ENCODE peak calls at places on chromosomes 12 and 14, in six cellular contexts. X is heart left ventricle; N is tibial artery; Y is left ventricle myocardium inferior; U is K562; B is CD8-positive, alpha-beta T cell. K is an unnamed sample. For H3K4me1, the result is how much of the 10 kb centered on the place peaks cover.

GRCh38 chr14:21040370-21040925 is 1.7 kb upstream of the RNASE7 start:
- DNase-seq in X (no peak), N (no peak), Y (no peak), U (no peak), B (no peak), K (no peak)

GRCh38 chr12:67698711-67699603 is 50.4 kb downstream of the DYRK2 start:
- DNase-seq in X (no peak), N (no peak), Y (no peak), U (no peak), B (peak), K (no peak)

GRCh38 chr12:5493018-5493417 is 61.1 kb downstream of the NTF3 start:
- DNase-seq in X (no peak), N (no peak), Y (no peak), U (no peak), B (no peak), K (no peak)

GRCh38 chr12:15829949-15830348 is 40.8 kb upstream of the EPS8 start:
- DNase-seq in X (peak), N (no peak), Y (no peak), U (no peak), B (no peak), K (no peak)

GRCh38 chr12:121036810-121037326 is 2.2 kb downstream of the OASL start:
- DNase-seq in X (no peak), N (no peak), Y (no peak), U (no peak), B (no peak), K (no peak)

GRCh38 chr12:124824195-124824594 is 39.5 kb downstream of the SCARB1 start:
- DNase-seq in X (no peak), N (no peak), Y (no peak), U (no peak), B (no peak), K (no peak)

GRCh38 chr12:41762691-41763090 is 382.0 kb downstream of the GXYLT1 start:
- DNase-seq in X (no peak), N (no peak), Y (no peak), U (no peak), B (no peak), K (no peak)

GRCh38 chr14:26966942-26967341 is 369.1 kb upstream of the NOVA1 start:
- DNase-seq in X (no peak), N (peak), Y (no peak), U (no peak), B (no peak), K (no peak)

GRCh38 chr14:68596701-68597100 is 196.2 kb downstream of the ZFP36L1 start:
- DNase-seq in X (no peak), N (no peak), Y (no peak), U (no peak), B (no peak), K (no peak)

GRCh38 chr12:51371295-51371953 is 19.8 kb downstream of the GALNT6 start:
- DNase-seq in X (no peak), N (peak), Y (peak), U (no peak), B (no peak), K (peak)

GRCh38 chr12:54053625-54054441 is at the start of gene HOXC4:
- DNase-seq in X (no peak), N (no peak), Y (no peak), U (no peak), B (no peak), K (peak)

GRCh38 chr14:23454445-23454856 is 15.1 kb upstream of the NGDN start:
- DNase-seq in X (no peak), N (no peak), Y (no peak), U (peak), B (no peak), K (no peak)

GRCh38 chr12:107801150-107801549 is 26.6 kb downstream of the ASCL4 start:
- DNase-seq in X (no peak), N (no peak), Y (no peak), U (no peak), B (no peak), K (no peak)

GRCh38 chr12:90167501-90167900 is 458.9 kb upstream of the ATP2B1 start:
- DNase-seq in X (no peak), N (no peak), Y (no peak), U (no peak), B (no peak), K (no peak)

GRCh38 chr14:88683119-88683518 is 109.6 kb downstream of the EML5 start:
- DNase-seq in X (no peak), N (no peak), Y (no peak), U (no peak), B (no peak), K (no peak)

GRCh38 chr12:50960130-50960529 is 7.8 kb downstream of the HIGD1C start:
- DNase-seq in X (no peak), N (no peak), Y (no peak), U (no peak), B (no peak), K (no peak)

GRCh38 chr12:119051474-119051873 is 70.1 kb downstream of the SRRM4 start:
- DNase-seq in X (no peak), N (no peak), Y (no peak), U (no peak), B (no peak), K (no peak)

GRCh38 chr12:96365604-96366230 is 34.5 kb downstream of the CDK17 start:
- DNase-seq in X (no peak), N (no peak), Y (no peak), U (no peak), B (no peak), K (no peak)

GRCh38 chr14:51205486-51205885 is 34.6 kb upstream of the TMX1 start:
- DNase-seq in X (no peak), N (no peak), Y (no peak), U (no peak), B (no peak), K (no peak)

GRCh38 chr14:32203928-32204357 is 874 bp upstream of the RNU6-8 start:
- DNase-seq in X (peak), N (no peak), Y (peak), U (peak), B (no peak), K (no peak)

GRCh38 chr14:23512156-23512555 is 39.4 kb downstream of the ZFHX2 start:
- DNase-seq in X (no peak), N (no peak), Y (no peak), U (no peak), B (no peak), K (no peak)

GRCh38 chr12:107271523-107271922 is 178.2 kb upstream of the CRY1 start:
- DNase-seq in X (no peak), N (no peak), Y (no peak), U (no peak), B (no peak), K (no peak)

GRCh38 chr14:87944987-87945604 is 47.9 kb downstream of the GALC start:
- DNase-seq in X (no peak), N (no peak), Y (no peak), U (peak), B (no peak), K (no peak)

GRCh38 chr14:73567951-73568885 is 795 bp upstream of the ACOT2 start:
- DNase-seq in X (no peak), N (no peak), Y (no peak), U (no peak), B (no peak), K (no peak)

GRCh38 chr12:120350576-120351350 is 18.2 kb downstream of the MSI1 start:
- DNase-seq in X (no peak), N (no peak), Y (no peak), U (no peak), B (no peak), K (no peak)

GRCh38 chr14:91163316-91163715 is 49.4 kb downstream of the DGLUCY start:
- DNase-seq in X (peak), N (no peak), Y (peak), U (no peak), B (no peak), K (no peak)

GRCh38 chr14:41605550-41606248 is 977 bp upstream of the LRFN5 start:
- DNase-seq in X (no peak), N (no peak), Y (no peak), U (no peak), B (no peak), K (peak)

GRCh38 chr12:52380271-52380694 is 5.2 kb downstream of the KRT84 start:
- DNase-seq in X (no peak), N (no peak), Y (no peak), U (peak), B (no peak), K (no peak)

GRCh38 chr14:82855912-82856381 is 1322.3 kb upstream of the SEL1L start:
- DNase-seq in X (no peak), N (no peak), Y (no peak), U (no peak), B (no peak), K (no peak)

GRCh38 chr12:9813821-9814798 is 13.2 kb upstream of the KLRF1 start:
- DNase-seq in X (peak), N (peak), Y (peak), U (peak), B (peak), K (peak)
- H3K4me3 ChIP-seq in X (peak), N (no peak), Y (peak), U (no peak), B (peak), K (no peak)

DNA sequence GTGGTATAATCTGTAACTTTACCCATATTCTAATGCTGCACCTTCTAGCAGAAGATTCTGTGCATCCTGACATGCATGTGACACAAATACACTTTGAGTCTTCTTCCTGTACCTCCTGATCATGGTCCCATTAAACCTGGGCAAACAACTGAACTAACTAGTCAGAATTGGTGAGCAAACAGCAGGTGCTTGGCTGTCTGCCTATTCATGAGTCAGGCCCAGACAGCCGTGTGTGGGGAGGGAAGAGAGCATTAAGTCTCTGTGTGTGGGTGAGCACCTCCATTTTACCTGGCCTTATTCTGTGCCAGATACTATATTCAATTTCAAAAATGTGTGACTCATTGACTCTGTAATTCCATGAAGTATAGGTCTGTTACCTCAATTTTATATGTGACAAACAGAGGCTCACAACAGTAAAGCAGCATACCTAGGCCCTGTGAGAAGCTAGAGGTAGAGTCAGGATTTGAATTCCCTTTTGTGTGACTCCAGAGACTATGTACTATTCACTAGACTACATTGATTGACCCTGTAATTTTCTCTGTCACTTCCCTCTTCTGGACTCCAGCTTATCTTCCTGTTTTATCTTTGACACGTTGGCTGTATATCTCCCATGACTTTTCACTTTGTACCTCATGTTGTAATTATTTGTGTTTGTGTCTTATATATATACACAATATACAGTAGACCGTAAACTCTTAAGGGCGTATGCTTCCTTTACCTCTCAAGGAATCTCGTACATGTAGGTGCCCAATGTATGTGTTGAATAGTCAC is 32.2 kb downstream of the SUSD6 start:
- DNase-seq in X (peak), N (no peak), Y (no peak), U (no peak), B (no peak), K (no peak)
- H3K27ac ChIP-seq in X (no peak), N (no peak), Y (peak), U (peak), B (no peak), K (no peak)

GRCh38 chr14:35402323-35403084 is 2.0 kb downstream of the NFKBIA start:
- DNase-seq in X (no peak), N (no peak), Y (no peak), U (no peak), B (peak), K (no peak)

GRCh38 chr14:35404496-35405303 is at the start of gene NFKBIA:
- DNase-seq in X (peak), N (peak), Y (peak), U (peak), B (peak), K (peak)

GRCh38 chr14:35403085-35403396 is 1.5 kb downstream of the NFKBIA start:
- DNase-seq in X (no peak), N (no peak), Y (peak), U (no peak), B (no peak), K (no peak)

GRCh38 chr14:35404246-35404495 is 378 bp downstream of the NFKBIA start:
- DNase-seq in X (no peak), N (no peak), Y (no peak), U (no peak), B (no peak), K (no peak)

GRCh38 chr14:35403397-35404245 is 928 bp downstream of the NFKBIA start:
- DNase-seq in X (peak), N (peak), Y (peak), U (peak), B (peak), K (peak)
- H3K4me1 ChIP-seq in X (under half), N (under half), Y (half or more), U (under half), B (half or more), K (under half)

DNA sequence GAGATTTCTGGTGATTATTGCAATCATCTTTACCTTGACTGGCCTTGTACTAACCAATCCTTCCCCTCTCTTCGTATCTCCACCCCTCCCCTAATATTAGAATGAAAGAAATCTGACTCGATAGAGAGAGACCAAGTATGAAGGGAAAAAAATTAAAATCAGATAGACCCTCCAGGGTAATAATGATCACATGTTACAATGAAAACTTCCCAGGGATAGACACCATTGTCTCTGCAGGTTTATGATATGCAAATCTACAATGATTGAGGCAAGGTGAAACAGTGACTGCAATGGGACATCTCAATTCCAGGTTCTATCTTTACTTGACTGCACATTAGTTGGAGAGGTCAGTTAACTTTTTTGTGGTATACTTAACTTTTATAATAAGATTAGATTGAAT is 1.5 kb upstream of the NFKBIA start:
- DNase-seq in X (no peak), N (no peak), Y (no peak), U (no peak), B (no peak), K (no peak)
- H3K4me3 ChIP-seq in X (no peak), N (peak), Y (peak), U (no peak), B (no peak), K (no peak)

GRCh38 chr12:57476162-57476992 is 3.3 kb downstream of the ARHGAP9 start:
- DNase-seq in X (no peak), N (no peak), Y (no peak), U (no peak), B (peak), K (peak)
- H3K27ac ChIP-seq in X (no peak), N (no peak), Y (peak), U (no peak), B (peak), K (no peak)

GRCh38 chr12:76033116-76034001 is 1.8 kb upstream of the PHLDA1 start:
- DNase-seq in X (no peak), N (no peak), Y (no peak), U (peak), B (no peak), K (no peak)
- H3K4me1 ChIP-seq in X (under half), N (under half), Y (under half), U (under half), B (under half), K (under half)

GRCh38 chr12:14399871-14400270 is 34.4 kb downstream of the ATF7IP start:
- DNase-seq in X (no peak), N (no peak), Y (no peak), U (no peak), B (no peak), K (no peak)
- H3K4me3 ChIP-seq in X (no peak), N (no peak), Y (no peak), U (no peak), B (no peak), K (no peak)

DNA sequence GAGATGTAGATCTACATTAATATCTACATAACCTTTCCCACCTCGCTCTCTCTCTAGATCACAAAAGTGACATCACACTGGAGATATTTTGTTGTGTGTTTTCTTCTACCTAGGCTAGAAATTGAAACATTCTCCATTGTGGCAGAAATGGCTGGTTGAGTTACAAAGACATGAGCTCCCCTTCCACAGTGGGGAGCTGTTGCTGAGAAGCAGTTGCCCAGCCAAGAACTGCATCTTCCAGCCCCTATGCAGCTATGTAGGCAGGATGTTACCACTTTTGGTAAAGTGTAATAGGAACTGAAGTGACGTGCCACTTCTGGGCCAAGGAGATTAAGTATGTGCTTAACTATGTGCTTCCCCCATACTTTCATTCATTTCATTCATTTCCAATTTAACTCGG is 138.7 kb upstream of the E2F7 start:
- DNase-seq in X (no peak), N (no peak), Y (no peak), U (no peak), B (no peak), K (no peak)
- H3K27ac ChIP-seq in X (no peak), N (no peak), Y (no peak), U (no peak), B (no peak), K (no peak)

GRCh38 chr14:92575061-92575772 is 61.6 kb downstream of the RIN3 start:
- DNase-seq in X (no peak), N (no peak), Y (no peak), U (peak), B (no peak), K (no peak)

GRCh38 chr14:92573761-92574498 is 60.3 kb downstream of the RIN3 start:
- DNase-seq in X (no peak), N (no peak), Y (no peak), U (no peak), B (no peak), K (no peak)

GRCh38 chr14:92570863-92571262 is 57.3 kb downstream of the RIN3 start:
- DNase-seq in X (no peak), N (no peak), Y (no peak), U (no peak), B (no peak), K (no peak)

GRCh38 chr14:92568621-92569479 is 55.3 kb downstream of the RIN3 start:
- DNase-seq in X (peak), N (no peak), Y (peak), U (no peak), B (no peak), K (no peak)

GRCh38 chr14:92572050-92572449 is 58.5 kb downstream of the RIN3 start:
- DNase-seq in X (no peak), N (no peak), Y (no peak), U (no peak), B (no peak), K (no peak)
- H3K4me1 ChIP-seq in X (under half), N (under half), Y (under half), U (under half), B (under half), K (under half)

GRCh38 chr12:111444314-111444705 is 38.6 kb downstream of the SH2B3 start:
- DNase-seq in X (peak), N (no peak), Y (no peak), U (no peak), B (no peak), K (no peak)
- H3K4me3 ChIP-seq in X (no peak), N (no peak), Y (no peak), U (no peak), B (peak), K (no peak)

K was measured in aorta.